ENCODE peak calls at places on chromosomes 3 and 15, in ten cellular contexts. One of them, this sample, is unnamed.

GRCh38 chr3:11549580-11550140 is 94.1 kb downstream of the VGLL4 start:
- DNase-seq in stimulated activated CD4-positive, alpha-beta T cell treated with anti-CD3 and anti-CD28 coated beads, Interleukin-12 subunit alpha, Interleukin-12 subunit beta, amount 100 ng/mL, for 48 hours: no peak
- DNase-seq in T follicular helper cell: no peak
- DNase-seq in foreskin fibroblast: peak; percentile 44
- DNase-seq in AG04449: no peak
- DNase-seq in KG1: no peak
- DNase-seq in LoVo: no peak
- DNase-seq in omental fat pad: no peak
- DNase-seq in GM06990: no peak
- DNase-seq in HFFc6: no peak
- DNase-seq in this sample: peak; percentile 51

GRCh38 chr3:31235062-31235704 is 297.5 kb upstream of the STT3B start:
- DNase-seq in KG1: no peak
- DNase-seq in foreskin fibroblast: peak; percentile 28
- DNase-seq in omental fat pad: no peak
- DNase-seq in HFFc6: no peak
- DNase-seq in T follicular helper cell: no peak
- DNase-seq in stimulated activated CD4-positive, alpha-beta T cell treated with anti-CD3 and anti-CD28 coated beads, Interleukin-12 subunit alpha, Interleukin-12 subunit beta, amount 100 ng/mL, for 48 hours: no peak
- DNase-seq in LoVo: no peak
- DNase-seq in AG04449: no peak
- DNase-seq in GM06990: no peak
- DNase-seq in this sample: no peak

GRCh38 chr3:32421991-32422859 is 30.6 kb downstream of the CMTM7 start:
- DNase-seq in LoVo: peak; percentile 94
- DNase-seq in stimulated activated CD4-positive, alpha-beta T cell treated with anti-CD3 and anti-CD28 coated beads, Interleukin-12 subunit alpha, Interleukin-12 subunit beta, amount 100 ng/mL, for 48 hours: no peak
- DNase-seq in HFFc6: peak; percentile 75
- DNase-seq in AG04449: peak; percentile 44
- DNase-seq in T follicular helper cell: no peak
- DNase-seq in foreskin fibroblast: peak; percentile 96
- DNase-seq in omental fat pad: peak; percentile 70
- DNase-seq in GM06990: no peak
- DNase-seq in KG1: no peak
- DNase-seq in this sample: peak; percentile 84

GRCh38 chr3:46866720-46867549 is 3.7 kb upstream of the MYL3 start:
- DNase-seq in stimulated activated CD4-positive, alpha-beta T cell treated with anti-CD3 and anti-CD28 coated beads, Interleukin-12 subunit alpha, Interleukin-12 subunit beta, amount 100 ng/mL, for 48 hours: peak; percentile 77
- DNase-seq in LoVo: peak; percentile 41
- DNase-seq in T follicular helper cell: peak; percentile 68
- DNase-seq in foreskin fibroblast: peak; percentile 76
- DNase-seq in GM06990: no peak
- DNase-seq in AG04449: no peak
- DNase-seq in HFFc6: peak; percentile 28
- DNase-seq in omental fat pad: peak; percentile 95
- DNase-seq in KG1: no peak
- DNase-seq in this sample: peak; percentile 77

GRCh38 chr3:10391391-10391790 is 70.5 kb upstream of the SEC13 start:
- DNase-seq in T follicular helper cell: no peak
- DNase-seq in foreskin fibroblast: no peak
- DNase-seq in LoVo: no peak
- DNase-seq in AG04449: no peak
- DNase-seq in stimulated activated CD4-positive, alpha-beta T cell treated with anti-CD3 and anti-CD28 coated beads, Interleukin-12 subunit alpha, Interleukin-12 subunit beta, amount 100 ng/mL, for 48 hours: no peak
- DNase-seq in HFFc6: no peak
- DNase-seq in omental fat pad: no peak
- DNase-seq in GM06990: no peak
- DNase-seq in KG1: no peak
- DNase-seq in this sample: no peak

GRCh38 chr15:41933771-41934170 is 38.6 kb downstream of the EHD4 start:
- DNase-seq in T follicular helper cell: no peak
- DNase-seq in GM06990: no peak
- DNase-seq in AG04449: no peak
- DNase-seq in KG1: no peak
- DNase-seq in stimulated activated CD4-positive, alpha-beta T cell treated with anti-CD3 and anti-CD28 coated beads, Interleukin-12 subunit alpha, Interleukin-12 subunit beta, amount 100 ng/mL, for 48 hours: no peak
- DNase-seq in HFFc6: peak; percentile 54
- DNase-seq in foreskin fibroblast: peak; percentile 68
- DNase-seq in omental fat pad: no peak
- DNase-seq in LoVo: peak; percentile 77
- DNase-seq in this sample: peak; percentile 50

GRCh38 chr15:99306694-99307338 is 55.5 kb downstream of the LRRC28 start:
- DNase-seq in LoVo: no peak
- DNase-seq in T follicular helper cell: no peak
- DNase-seq in foreskin fibroblast: no peak
- DNase-seq in stimulated activated CD4-positive, alpha-beta T cell treated with anti-CD3 and anti-CD28 coated beads, Interleukin-12 subunit alpha, Interleukin-12 subunit beta, amount 100 ng/mL, for 48 hours: no peak
- DNase-seq in AG04449: no peak
- DNase-seq in KG1: no peak
- DNase-seq in omental fat pad: no peak
- DNase-seq in GM06990: no peak
- DNase-seq in HFFc6: no peak
- DNase-seq in this sample: no peak

GRCh38 chr15:99082798-99083197 is 22.1 kb upstream of the SYNM start:
- DNase-seq in KG1: no peak
- DNase-seq in T follicular helper cell: no peak
- DNase-seq in LoVo: no peak
- DNase-seq in HFFc6: no peak
- DNase-seq in AG04449: no peak
- DNase-seq in foreskin fibroblast: no peak
- DNase-seq in omental fat pad: no peak
- DNase-seq in GM06990: no peak
- DNase-seq in stimulated activated CD4-positive, alpha-beta T cell treated with anti-CD3 and anti-CD28 coated beads, Interleukin-12 subunit alpha, Interleukin-12 subunit beta, amount 100 ng/mL, for 48 hours: no peak
- DNase-seq in this sample: no peak

GRCh38 chr3:136728918-136729317 is 23.3 kb downstream of the STAG1 start:
- DNase-seq in LoVo: no peak
- DNase-seq in AG04449: peak; percentile 57
- DNase-seq in HFFc6: peak; percentile 74
- DNase-seq in GM06990: no peak
- DNase-seq in foreskin fibroblast: peak; percentile 89
- DNase-seq in omental fat pad: no peak
- DNase-seq in T follicular helper cell: no peak
- DNase-seq in stimulated activated CD4-positive, alpha-beta T cell treated with anti-CD3 and anti-CD28 coated beads, Interleukin-12 subunit alpha, Interleukin-12 subunit beta, amount 100 ng/mL, for 48 hours: no peak
- DNase-seq in KG1: no peak
- DNase-seq in this sample: peak; percentile 55

GRCh38 chr3:126309861-126310655 is 47.1 kb downstream of the KLF15 start:
- DNase-seq in GM06990: no peak
- DNase-seq in foreskin fibroblast: no peak
- DNase-seq in AG04449: no peak
- DNase-seq in LoVo: no peak
- DNase-seq in T follicular helper cell: no peak
- DNase-seq in stimulated activated CD4-positive, alpha-beta T cell treated with anti-CD3 and anti-CD28 coated beads, Interleukin-12 subunit alpha, Interleukin-12 subunit beta, amount 100 ng/mL, for 48 hours: no peak
- DNase-seq in KG1: no peak
- DNase-seq in HFFc6: no peak
- DNase-seq in omental fat pad: no peak
- DNase-seq in this sample: no peak

GRCh38 chr15:74144153-74144775 is 13.9 kb downstream of the ISLR2 start:
- DNase-seq in foreskin fibroblast: no peak
- DNase-seq in T follicular helper cell: no peak
- DNase-seq in HFFc6: no peak
- DNase-seq in omental fat pad: no peak
- DNase-seq in LoVo: peak; percentile 34
- DNase-seq in stimulated activated CD4-positive, alpha-beta T cell treated with anti-CD3 and anti-CD28 coated beads, Interleukin-12 subunit alpha, Interleukin-12 subunit beta, amount 100 ng/mL, for 48 hours: no peak
- DNase-seq in AG04449: no peak
- DNase-seq in GM06990: no peak
- DNase-seq in KG1: no peak
- DNase-seq in this sample: no peak

GRCh38 chr3:101319531-101319930 is 844 bp downstream of the IMPG2 start:
- DNase-seq in foreskin fibroblast: no peak
- DNase-seq in GM06990: no peak
- DNase-seq in T follicular helper cell: no peak
- DNase-seq in stimulated activated CD4-positive, alpha-beta T cell treated with anti-CD3 and anti-CD28 coated beads, Interleukin-12 subunit alpha, Interleukin-12 subunit beta, amount 100 ng/mL, for 48 hours: no peak
- DNase-seq in HFFc6: no peak
- DNase-seq in AG04449: no peak
- DNase-seq in KG1: no peak
- DNase-seq in omental fat pad: no peak
- DNase-seq in LoVo: no peak
- DNase-seq in this sample: no peak

GRCh38 chr3:169232863-169233262 is 430.6 kb downstream of the MECOM start:
- DNase-seq in T follicular helper cell: no peak
- DNase-seq in GM06990: no peak
- DNase-seq in HFFc6: peak; percentile 20
- DNase-seq in KG1: no peak
- DNase-seq in omental fat pad: no peak
- DNase-seq in foreskin fibroblast: peak; percentile 10
- DNase-seq in stimulated activated CD4-positive, alpha-beta T cell treated with anti-CD3 and anti-CD28 coated beads, Interleukin-12 subunit alpha, Interleukin-12 subunit beta, amount 100 ng/mL, for 48 hours: no peak
- DNase-seq in LoVo: no peak
- DNase-seq in AG04449: no peak
- DNase-seq in this sample: peak; percentile 12

GRCh38 chr3:16370872-16371740 is 106.1 kb downstream of the OXNAD1 start:
- DNase-seq in omental fat pad: no peak
- DNase-seq in foreskin fibroblast: no peak
- DNase-seq in HFFc6: no peak
- DNase-seq in GM06990: peak; percentile 44
- DNase-seq in stimulated activated CD4-positive, alpha-beta T cell treated with anti-CD3 and anti-CD28 coated beads, Interleukin-12 subunit alpha, Interleukin-12 subunit beta, amount 100 ng/mL, for 48 hours: no peak
- DNase-seq in AG04449: no peak
- DNase-seq in T follicular helper cell: no peak
- DNase-seq in KG1: no peak
- DNase-seq in LoVo: no peak
- DNase-seq in this sample: no peak

GRCh38 chr3:161339517-161340500 is 31.5 kb downstream of the SPTSSB start:
- DNase-seq in GM06990: no peak
- DNase-seq in T follicular helper cell: no peak
- DNase-seq in omental fat pad: no peak
- DNase-seq in stimulated activated CD4-positive, alpha-beta T cell treated with anti-CD3 and anti-CD28 coated beads, Interleukin-12 subunit alpha, Interleukin-12 subunit beta, amount 100 ng/mL, for 48 hours: no peak
- DNase-seq in KG1: no peak
- DNase-seq in HFFc6: no peak
- DNase-seq in AG04449: no peak
- DNase-seq in LoVo: no peak
- DNase-seq in foreskin fibroblast: peak; percentile 30
- DNase-seq in this sample: no peak

GRCh38 chr15:74419432-74419831 is 14.3 kb downstream of the SEMA7A start:
- DNase-seq in T follicular helper cell: no peak
- DNase-seq in GM06990: no peak
- DNase-seq in KG1: no peak
- DNase-seq in foreskin fibroblast: no peak
- DNase-seq in stimulated activated CD4-positive, alpha-beta T cell treated with anti-CD3 and anti-CD28 coated beads, Interleukin-12 subunit alpha, Interleukin-12 subunit beta, amount 100 ng/mL, for 48 hours: no peak
- DNase-seq in omental fat pad: no peak
- DNase-seq in AG04449: no peak
- DNase-seq in LoVo: no peak
- DNase-seq in HFFc6: no peak
- DNase-seq in this sample: no peak

GRCh38 chr3:149705416-149705815 is 46.9 kb downstream of the COMMD2 start:
- DNase-seq in LoVo: no peak
- DNase-seq in stimulated activated CD4-positive, alpha-beta T cell treated with anti-CD3 and anti-CD28 coated beads, Interleukin-12 subunit alpha, Interleukin-12 subunit beta, amount 100 ng/mL, for 48 hours: no peak
- DNase-seq in HFFc6: no peak
- DNase-seq in KG1: no peak
- DNase-seq in GM06990: no peak
- DNase-seq in T follicular helper cell: no peak
- DNase-seq in omental fat pad: no peak
- DNase-seq in AG04449: no peak
- DNase-seq in foreskin fibroblast: peak; percentile 37
- DNase-seq in this sample: no peak

GRCh38 chr15:29511663-29512062 is 242.0 kb upstream of the NSMCE3 start:
- DNase-seq in HFFc6: no peak
- DNase-seq in foreskin fibroblast: no peak
- DNase-seq in LoVo: no peak
- DNase-seq in omental fat pad: no peak
- DNase-seq in KG1: no peak
- DNase-seq in AG04449: no peak
- DNase-seq in stimulated activated CD4-positive, alpha-beta T cell treated with anti-CD3 and anti-CD28 coated beads, Interleukin-12 subunit alpha, Interleukin-12 subunit beta, amount 100 ng/mL, for 48 hours: no peak
- DNase-seq in GM06990: no peak
- DNase-seq in T follicular helper cell: no peak
- DNase-seq in this sample: no peak

GRCh38 chr15:67884514-67885225 is 44.8 kb upstream of the RNU6-1 start:
- DNase-seq in stimulated activated CD4-positive, alpha-beta T cell treated with anti-CD3 and anti-CD28 coated beads, Interleukin-12 subunit alpha, Interleukin-12 subunit beta, amount 100 ng/mL, for 48 hours: peak; percentile 35
- DNase-seq in omental fat pad: peak; percentile 41
- DNase-seq in T follicular helper cell: peak; percentile 20
- DNase-seq in AG04449: no peak
- DNase-seq in HFFc6: peak; percentile 16
- DNase-seq in LoVo: peak; percentile 76
- DNase-seq in GM06990: peak; percentile 46
- DNase-seq in foreskin fibroblast: peak; percentile 86
- DNase-seq in KG1: peak; percentile 35
- DNase-seq in this sample: peak; percentile 69

GRCh38 chr3:119697394-119697793 is 5.4 kb upstream of the CFAP91 start:
- DNase-seq in AG04449: no peak
- DNase-seq in HFFc6: no peak
- DNase-seq in KG1: no peak
- DNase-seq in LoVo: no peak
- DNase-seq in GM06990: peak; percentile 67
- DNase-seq in omental fat pad: no peak
- DNase-seq in stimulated activated CD4-positive, alpha-beta T cell treated with anti-CD3 and anti-CD28 coated beads, Interleukin-12 subunit alpha, Interleukin-12 subunit beta, amount 100 ng/mL, for 48 hours: no peak
- DNase-seq in T follicular helper cell: no peak
- DNase-seq in foreskin fibroblast: no peak
- DNase-seq in this sample: no peak

GRCh38 chr3:180594631-180595348 is 7.2 kb upstream of the TTC14 start:
- DNase-seq in foreskin fibroblast: peak; percentile 14
- DNase-seq in KG1: no peak
- DNase-seq in HFFc6: peak; percentile 59
- DNase-seq in stimulated activated CD4-positive, alpha-beta T cell treated with anti-CD3 and anti-CD28 coated beads, Interleukin-12 subunit alpha, Interleukin-12 subunit beta, amount 100 ng/mL, for 48 hours: no peak
- DNase-seq in GM06990: no peak
- DNase-seq in T follicular helper cell: no peak
- DNase-seq in LoVo: peak; percentile 27
- DNase-seq in omental fat pad: no peak
- DNase-seq in AG04449: peak; percentile 26
- DNase-seq in this sample: peak; percentile 12

GRCh38 chr15:34009656-34010055 is 29.3 kb downstream of the AVEN start:
- DNase-seq in foreskin fibroblast: no peak
- DNase-seq in stimulated activated CD4-positive, alpha-beta T cell treated with anti-CD3 and anti-CD28 coated beads, Interleukin-12 subunit alpha, Interleukin-12 subunit beta, amount 100 ng/mL, for 48 hours: no peak
- DNase-seq in LoVo: no peak
- DNase-seq in KG1: no peak
- DNase-seq in HFFc6: no peak
- DNase-seq in GM06990: no peak
- DNase-seq in omental fat pad: no peak
- DNase-seq in AG04449: no peak
- DNase-seq in T follicular helper cell: no peak
- DNase-seq in this sample: no peak

GRCh38 chr3:16309558-16309957 is 44.5 kb downstream of the OXNAD1 start:
- DNase-seq in stimulated activated CD4-positive, alpha-beta T cell treated with anti-CD3 and anti-CD28 coated beads, Interleukin-12 subunit alpha, Interleukin-12 subunit beta, amount 100 ng/mL, for 48 hours: no peak
- DNase-seq in AG04449: no peak
- DNase-seq in LoVo: no peak
- DNase-seq in GM06990: peak; percentile 52
- DNase-seq in KG1: peak; percentile 49
- DNase-seq in foreskin fibroblast: peak; percentile 48
- DNase-seq in HFFc6: no peak
- DNase-seq in T follicular helper cell: peak; percentile 53
- DNase-seq in omental fat pad: no peak
- DNase-seq in this sample: no peak

GRCh38 chr15:65870889-65871533 is 1.7 kb downstream of the RAB11A start:
- DNase-seq in foreskin fibroblast: peak; percentile 62
- DNase-seq in KG1: no peak
- DNase-seq in GM06990: peak; percentile 31
- DNase-seq in omental fat pad: no peak
- DNase-seq in T follicular helper cell: no peak
- DNase-seq in HFFc6: peak; percentile 69
- DNase-seq in AG04449: no peak
- DNase-seq in LoVo: peak; percentile 66
- DNase-seq in stimulated activated CD4-positive, alpha-beta T cell treated with anti-CD3 and anti-CD28 coated beads, Interleukin-12 subunit alpha, Interleukin-12 subunit beta, amount 100 ng/mL, for 48 hours: no peak
- DNase-seq in this sample: peak; percentile 22

GRCh38 chr3:127693336-127693843 is 20.6 kb downstream of the ABTB1 start:
- DNase-seq in KG1: no peak
- DNase-seq in stimulated activated CD4-positive, alpha-beta T cell treated with anti-CD3 and anti-CD28 coated beads, Interleukin-12 subunit alpha, Interleukin-12 subunit beta, amount 100 ng/mL, for 48 hours: no peak
- DNase-seq in T follicular helper cell: no peak
- DNase-seq in foreskin fibroblast: no peak
- DNase-seq in GM06990: no peak
- DNase-seq in AG04449: no peak
- DNase-seq in omental fat pad: no peak
- DNase-seq in HFFc6: no peak
- DNase-seq in LoVo: no peak
- DNase-seq in this sample: no peak

GRCh38 chr15:71129660-71130059 is 14.4 kb downstream of the THSD4 start:
- DNase-seq in HFFc6: no peak
- DNase-seq in GM06990: no peak
- DNase-seq in omental fat pad: no peak
- DNase-seq in LoVo: no peak
- DNase-seq in KG1: no peak
- DNase-seq in foreskin fibroblast: no peak
- DNase-seq in stimulated activated CD4-positive, alpha-beta T cell treated with anti-CD3 and anti-CD28 coated beads, Interleukin-12 subunit alpha, Interleukin-12 subunit beta, amount 100 ng/mL, for 48 hours: no peak
- DNase-seq in AG04449: no peak
- DNase-seq in T follicular helper cell: no peak
- DNase-seq in this sample: no peak

GRCh38 chr3:49747792-49748480 is 24.2 kb upstream of the GMPPB start:
- DNase-seq in HFFc6: peak; percentile 28
- DNase-seq in T follicular helper cell: no peak
- DNase-seq in foreskin fibroblast: peak; percentile 52
- DNase-seq in omental fat pad: no peak
- DNase-seq in AG04449: no peak
- DNase-seq in KG1: no peak
- DNase-seq in GM06990: no peak
- DNase-seq in stimulated activated CD4-positive, alpha-beta T cell treated with anti-CD3 and anti-CD28 coated beads, Interleukin-12 subunit alpha, Interleukin-12 subunit beta, amount 100 ng/mL, for 48 hours: no peak
- DNase-seq in LoVo: no peak
- DNase-seq in this sample: peak; percentile 24

GRCh38 chr3:140164922-140165590 is 230.1 kb downstream of the CLSTN2 start:
- DNase-seq in KG1: no peak
- DNase-seq in stimulated activated CD4-positive, alpha-beta T cell treated with anti-CD3 and anti-CD28 coated beads, Interleukin-12 subunit alpha, Interleukin-12 subunit beta, amount 100 ng/mL, for 48 hours: no peak
- DNase-seq in T follicular helper cell: no peak
- DNase-seq in GM06990: no peak
- DNase-seq in foreskin fibroblast: peak; percentile 37
- DNase-seq in AG04449: no peak
- DNase-seq in LoVo: no peak
- DNase-seq in omental fat pad: no peak
- DNase-seq in HFFc6: no peak
- DNase-seq in this sample: no peak